ENCODE peak calls at places on chromosomes 1 and 21, in seven cellular contexts. One of them, this sample, is unnamed.

GRCh38 chr1:165134431-165134830 is 222.1 kb downstream of the LMX1A start:
- DNase-seq in naive thymus-derived CD4-positive, alpha-beta T cell: no peak
- DNase-seq in GM12878: no peak
- DNase-seq in heart right ventricle: no peak
- DNase-seq in NT2/D1: no peak
- DNase-seq in psoas muscle: no peak
- DNase-seq in neural progenitor cell: no peak
- DNase-seq in this sample: no peak

GRCh38 chr1:229699613-229700242 is 73.7 kb downstream of the URB2 start:
- DNase-seq in naive thymus-derived CD4-positive, alpha-beta T cell: no peak
- DNase-seq in GM12878: no peak
- DNase-seq in heart right ventricle: no peak
- DNase-seq in NT2/D1: no peak
- DNase-seq in psoas muscle: no peak
- DNase-seq in neural progenitor cell: no peak
- DNase-seq in this sample: no peak

GRCh38 chr1:170856455-170856854 is 78.9 kb upstream of the MROH9 start:
- DNase-seq in naive thymus-derived CD4-positive, alpha-beta T cell: no peak
- DNase-seq in GM12878: no peak
- DNase-seq in heart right ventricle: no peak
- DNase-seq in NT2/D1: no peak
- DNase-seq in psoas muscle: no peak
- DNase-seq in neural progenitor cell: no peak
- DNase-seq in this sample: no peak

GRCh38 chr1:19764848-19765247 is 34.9 kb downstream of the TMCO4 start:
- DNase-seq in naive thymus-derived CD4-positive, alpha-beta T cell: no peak
- DNase-seq in GM12878: no peak
- DNase-seq in heart right ventricle: no peak
- DNase-seq in NT2/D1: no peak
- DNase-seq in psoas muscle: no peak
- DNase-seq in neural progenitor cell: no peak
- DNase-seq in this sample: peak; percentile 84

GRCh38 chr1:115426271-115426771 is 88.3 kb upstream of the NGF start:
- DNase-seq in naive thymus-derived CD4-positive, alpha-beta T cell: no peak
- DNase-seq in GM12878: no peak
- DNase-seq in heart right ventricle: peak; percentile 87
- DNase-seq in NT2/D1: no peak
- DNase-seq in psoas muscle: peak; percentile 62
- DNase-seq in neural progenitor cell: no peak
- DNase-seq in this sample: no peak

GRCh38 chr21:21007606-21008005 is 9.4 kb downstream of the NCAM2 start:
- DNase-seq in naive thymus-derived CD4-positive, alpha-beta T cell: no peak
- DNase-seq in GM12878: no peak
- DNase-seq in heart right ventricle: no peak
- DNase-seq in NT2/D1: no peak
- DNase-seq in psoas muscle: no peak
- DNase-seq in neural progenitor cell: no peak
- DNase-seq in this sample: no peak

GRCh38 chr21:45539046-45539795 is 3.0 kb downstream of the SLC19A1 start:
- DNase-seq in naive thymus-derived CD4-positive, alpha-beta T cell: no peak
- DNase-seq in GM12878: no peak
- DNase-seq in heart right ventricle: no peak
- DNase-seq in NT2/D1: no peak
- DNase-seq in psoas muscle: no peak
- DNase-seq in neural progenitor cell: no peak
- DNase-seq in this sample: peak; percentile 76

GRCh38 chr1:144551543-144552424 is 40.9 kb upstream of the PPIAL4F start:
- DNase-seq in naive thymus-derived CD4-positive, alpha-beta T cell: peak; percentile 71
- DNase-seq in GM12878: peak; percentile 89
- DNase-seq in heart right ventricle: peak; percentile 85
- DNase-seq in NT2/D1: peak; percentile 97
- DNase-seq in psoas muscle: peak; percentile 80
- DNase-seq in neural progenitor cell: peak; percentile 91
- DNase-seq in this sample: peak; percentile 11

GRCh38 chr1:59971464-59971911 is 44.9 kb upstream of the CYP2J2 start:
- DNase-seq in naive thymus-derived CD4-positive, alpha-beta T cell: no peak
- DNase-seq in GM12878: no peak
- DNase-seq in heart right ventricle: peak; percentile 63
- DNase-seq in NT2/D1: peak; percentile 63
- DNase-seq in psoas muscle: peak; percentile 62
- DNase-seq in neural progenitor cell: peak; percentile 82
- DNase-seq in this sample: peak; percentile 73

GRCh38 chr1:197924516-197925123 is 7.4 kb downstream of the LHX9 start:
- DNase-seq in naive thymus-derived CD4-positive, alpha-beta T cell: no peak
- DNase-seq in GM12878: no peak
- DNase-seq in heart right ventricle: peak; percentile 27
- DNase-seq in NT2/D1: no peak
- DNase-seq in psoas muscle: no peak
- DNase-seq in neural progenitor cell: peak; percentile 72
- DNase-seq in this sample: peak; percentile 56

GRCh38 chr1:21638531-21639341 is 30.4 kb downstream of the RAP1GAP start:
- DNase-seq in naive thymus-derived CD4-positive, alpha-beta T cell: no peak
- DNase-seq in GM12878: no peak
- DNase-seq in heart right ventricle: no peak
- DNase-seq in NT2/D1: no peak
- DNase-seq in psoas muscle: peak; percentile 44
- DNase-seq in neural progenitor cell: no peak
- DNase-seq in this sample: peak; percentile 65

GRCh38 chr21:44013380-44014088 is 1.4 kb downstream of the TRAPPC10 start:
- DNase-seq in naive thymus-derived CD4-positive, alpha-beta T cell: peak; percentile 47
- DNase-seq in GM12878: peak; percentile 32
- DNase-seq in heart right ventricle: no peak
- DNase-seq in NT2/D1: no peak
- DNase-seq in psoas muscle: no peak
- DNase-seq in neural progenitor cell: no peak
- DNase-seq in this sample: peak; percentile 41

GRCh38 chr1:205199090-205199930 is 12.2 kb downstream of the DSTYK start:
- DNase-seq in naive thymus-derived CD4-positive, alpha-beta T cell: peak; percentile 14
- DNase-seq in GM12878: no peak
- DNase-seq in heart right ventricle: no peak
- DNase-seq in NT2/D1: no peak
- DNase-seq in psoas muscle: no peak
- DNase-seq in neural progenitor cell: no peak
- DNase-seq in this sample: no peak

GRCh38 chr1:219271914-219272545 is 98.4 kb downstream of the LYPLAL1 start:
- DNase-seq in naive thymus-derived CD4-positive, alpha-beta T cell: no peak
- DNase-seq in GM12878: no peak
- DNase-seq in heart right ventricle: no peak
- DNase-seq in NT2/D1: no peak
- DNase-seq in psoas muscle: no peak
- DNase-seq in neural progenitor cell: no peak
- DNase-seq in this sample: no peak

GRCh38 chr1:17094664-17095063 is 24.6 kb downstream of the PADI2 start:
- DNase-seq in naive thymus-derived CD4-positive, alpha-beta T cell: no peak
- DNase-seq in GM12878: peak; percentile 35
- DNase-seq in heart right ventricle: no peak
- DNase-seq in NT2/D1: no peak
- DNase-seq in psoas muscle: no peak
- DNase-seq in neural progenitor cell: no peak
- DNase-seq in this sample: no peak

GRCh38 chr1:61227857-61228557 is 145.6 kb downstream of the NFIA start:
- DNase-seq in naive thymus-derived CD4-positive, alpha-beta T cell: no peak
- DNase-seq in GM12878: no peak
- DNase-seq in heart right ventricle: no peak
- DNase-seq in NT2/D1: no peak
- DNase-seq in psoas muscle: no peak
- DNase-seq in neural progenitor cell: no peak
- DNase-seq in this sample: no peak

GRCh38 chr1:229127301-229127700 is 143.6 kb upstream of the RAB4A start:
- DNase-seq in naive thymus-derived CD4-positive, alpha-beta T cell: no peak
- DNase-seq in GM12878: no peak
- DNase-seq in heart right ventricle: no peak
- DNase-seq in NT2/D1: no peak
- DNase-seq in psoas muscle: no peak
- DNase-seq in neural progenitor cell: no peak
- DNase-seq in this sample: no peak

GRCh38 chr1:1550591-1551432 is 10.4 kb upstream of the TMEM240 start:
- DNase-seq in naive thymus-derived CD4-positive, alpha-beta T cell: no peak
- DNase-seq in GM12878: no peak
- DNase-seq in heart right ventricle: no peak
- DNase-seq in NT2/D1: no peak
- DNase-seq in psoas muscle: no peak
- DNase-seq in neural progenitor cell: peak; percentile 28
- DNase-seq in this sample: no peak

GRCh38 chr1:206012086-206012859 is 9.1 kb upstream of the RAB7B start:
- DNase-seq in naive thymus-derived CD4-positive, alpha-beta T cell: peak; percentile 15
- DNase-seq in GM12878: peak; percentile 66
- DNase-seq in heart right ventricle: peak; percentile 65
- DNase-seq in NT2/D1: no peak
- DNase-seq in psoas muscle: peak; percentile 68
- DNase-seq in neural progenitor cell: no peak
- DNase-seq in this sample: peak; percentile 93

GRCh38 chr21:37348664-37349063 is 17.9 kb upstream of the DYRK1A start:
- DNase-seq in naive thymus-derived CD4-positive, alpha-beta T cell: no peak
- DNase-seq in GM12878: no peak
- DNase-seq in heart right ventricle: no peak
- DNase-seq in NT2/D1: no peak
- DNase-seq in psoas muscle: no peak
- DNase-seq in neural progenitor cell: peak; percentile 35
- DNase-seq in this sample: no peak

DNA sequence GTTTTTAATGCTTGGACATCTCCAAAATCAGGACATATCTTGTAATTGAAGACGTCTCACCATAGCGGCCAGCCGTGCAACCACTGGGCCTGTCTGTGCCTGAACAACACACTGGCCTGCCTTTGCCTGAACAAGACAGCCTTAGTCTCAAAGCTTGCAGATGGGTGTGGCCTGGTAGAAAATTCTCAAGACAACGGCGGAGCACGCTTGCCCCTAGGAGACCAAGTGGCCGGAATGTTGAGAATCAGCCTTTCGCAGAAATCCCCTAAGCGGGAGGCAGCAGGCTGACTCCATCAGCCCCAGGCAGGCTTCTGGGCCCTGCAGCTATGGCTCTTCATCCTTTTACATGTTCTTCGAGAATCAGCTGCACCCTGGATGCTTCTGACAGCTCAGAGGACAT is 98.0 kb upstream of the C1orf174 start:
- DNase-seq in naive thymus-derived CD4-positive, alpha-beta T cell: no peak
- DNase-seq in GM12878: no peak
- DNase-seq in heart right ventricle: no peak
- DNase-seq in NT2/D1: no peak
- DNase-seq in psoas muscle: no peak
- DNase-seq in neural progenitor cell: peak; percentile 43
- DNase-seq in this sample: no peak
- H3K9me3 ChIP-seq in naive thymus-derived CD4-positive, alpha-beta T cell: no peaks in the 10 kb centered on the region
- H3K9me3 ChIP-seq in GM12878: no peaks in the 10 kb centered on the region
- H3K9me3 ChIP-seq in heart right ventricle: no peaks in the 10 kb centered on the region
- H3K9me3 ChIP-seq in NT2/D1: no peaks in the 10 kb centered on the region
- H3K9me3 ChIP-seq in psoas muscle: no peaks in the 10 kb centered on the region
- H3K9me3 ChIP-seq in neural progenitor cell: no peaks in the 10 kb centered on the region
- H3K9me3 ChIP-seq in this sample: no peaks in the 10 kb centered on the region

DNA sequence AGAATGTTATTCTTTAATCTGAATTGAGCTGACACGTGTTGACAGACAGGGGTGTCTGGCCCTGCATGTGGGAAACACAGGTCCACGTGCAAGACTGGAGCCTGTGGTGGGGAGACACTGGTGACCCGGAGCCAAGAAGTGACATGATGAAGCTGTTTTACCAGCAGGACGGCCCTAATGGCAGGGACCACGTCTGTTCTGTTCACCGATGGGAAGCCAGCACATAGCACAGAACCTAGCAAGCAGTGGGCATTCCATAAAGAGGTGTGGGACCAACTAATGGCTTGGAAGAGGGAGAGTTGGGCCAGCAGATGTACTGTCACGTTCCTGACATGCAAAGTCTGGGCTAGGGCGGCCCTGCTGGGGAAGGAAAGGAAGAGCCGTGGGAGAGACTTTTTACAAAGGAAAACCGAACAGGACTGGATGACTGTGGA is 15.3 kb downstream of the NAV1 start:
- DNase-seq in naive thymus-derived CD4-positive, alpha-beta T cell: no peak
- DNase-seq in GM12878: no peak
- DNase-seq in heart right ventricle: no peak
- DNase-seq in NT2/D1: no peak
- DNase-seq in psoas muscle: no peak
- DNase-seq in neural progenitor cell: no peak
- DNase-seq in this sample: no peak
- H3K4me1 ChIP-seq in naive thymus-derived CD4-positive, alpha-beta T cell: no peaks in the 10 kb centered on the region
- H3K4me1 ChIP-seq in GM12878: no peaks in the 10 kb centered on the region
- H3K4me1 ChIP-seq in heart right ventricle: peaks cover 82% of the 10 kb centered on the region
- H3K4me1 ChIP-seq in NT2/D1: peaks cover 11% of the 10 kb centered on the region
- H3K4me1 ChIP-seq in psoas muscle: no peaks in the 10 kb centered on the region
- H3K4me1 ChIP-seq in neural progenitor cell: peaks cover 24% of the 10 kb centered on the region
- H3K4me1 ChIP-seq in this sample: no peaks in the 10 kb centered on the region

DNA sequence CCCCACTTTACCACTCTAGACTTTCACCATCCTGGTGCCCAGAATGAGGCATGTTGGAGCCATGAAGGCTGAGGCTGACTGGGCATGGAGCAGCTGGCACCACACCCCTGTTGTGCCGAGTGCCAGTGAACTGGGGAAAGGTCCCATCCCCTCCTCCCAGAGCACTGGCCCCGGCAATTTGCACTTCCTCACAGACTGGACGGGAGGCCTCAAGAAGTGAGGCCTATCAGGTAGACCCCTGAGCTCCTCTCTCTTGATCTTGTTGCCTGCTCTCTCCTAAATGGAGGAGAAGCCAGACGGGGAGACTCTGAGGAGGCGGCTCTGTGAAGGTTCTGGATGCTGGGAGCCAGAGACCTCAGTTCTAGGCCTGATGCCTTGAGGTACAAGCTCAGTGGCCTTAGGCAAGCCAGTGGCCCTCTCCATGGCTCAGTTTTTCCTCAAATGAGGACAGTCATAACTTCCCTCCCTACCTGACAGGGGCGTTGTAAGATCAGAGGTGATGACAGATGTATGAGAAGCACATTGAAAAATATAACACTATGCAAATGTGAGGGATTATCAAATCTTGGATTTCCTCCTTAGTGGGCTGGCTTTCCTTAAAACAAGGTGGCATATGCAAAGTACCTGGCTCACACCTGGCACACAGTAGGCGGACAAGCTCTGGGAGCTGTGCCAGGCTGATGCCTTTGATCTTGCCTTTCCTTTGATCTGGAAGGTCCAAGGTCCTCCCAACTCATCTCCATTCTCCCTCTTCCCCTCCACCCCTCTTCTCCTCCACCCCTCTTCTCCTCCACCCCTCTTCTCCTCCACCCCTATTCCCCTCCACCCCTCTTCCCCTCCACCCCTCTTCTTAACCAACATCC is 6.7 kb downstream of the GRHL3 start:
- DNase-seq in naive thymus-derived CD4-positive, alpha-beta T cell: no peak
- DNase-seq in GM12878: no peak
- DNase-seq in heart right ventricle: no peak
- DNase-seq in NT2/D1: no peak
- DNase-seq in psoas muscle: no peak
- DNase-seq in neural progenitor cell: no peak
- DNase-seq in this sample: no peak
- H3K27me3 ChIP-seq in naive thymus-derived CD4-positive, alpha-beta T cell: no peaks in the 10 kb centered on the region
- H3K27me3 ChIP-seq in GM12878: peaks cover 26% of the 10 kb centered on the region
- H3K27me3 ChIP-seq in heart right ventricle: peaks cover 18% of the 10 kb centered on the region
- H3K27me3 ChIP-seq in NT2/D1: peaks cover 54% of the 10 kb centered on the region
- H3K27me3 ChIP-seq in psoas muscle: peaks cover 21% of the 10 kb centered on the region
- H3K27me3 ChIP-seq in neural progenitor cell: peaks cover 64% of the 10 kb centered on the region
- H3K27me3 ChIP-seq in this sample: peaks cover 2% of the 10 kb centered on the region

DNA sequence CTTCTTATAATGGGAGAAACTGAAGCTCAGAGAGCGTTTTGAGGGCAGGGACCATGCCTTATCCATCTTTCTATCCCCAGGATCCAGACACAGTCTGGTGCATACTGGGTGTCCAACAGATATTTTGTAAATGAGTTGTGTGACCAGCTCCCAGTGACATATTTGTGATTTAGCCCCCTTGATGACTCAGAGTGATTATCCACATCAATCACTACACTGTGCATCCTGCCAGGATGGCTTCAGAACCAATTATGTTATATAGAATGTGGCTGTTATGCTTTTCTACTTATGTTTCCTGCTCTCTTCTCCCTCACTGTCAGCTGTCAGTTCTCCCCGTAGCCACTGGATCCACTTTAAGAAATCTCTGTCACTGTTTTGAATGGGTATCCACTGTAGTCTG is 11.3 kb downstream of the OLFML3 start:
- DNase-seq in naive thymus-derived CD4-positive, alpha-beta T cell: no peak
- DNase-seq in GM12878: no peak
- DNase-seq in heart right ventricle: no peak
- DNase-seq in NT2/D1: no peak
- DNase-seq in psoas muscle: no peak
- DNase-seq in neural progenitor cell: no peak
- DNase-seq in this sample: no peak
- H3K9me3 ChIP-seq in naive thymus-derived CD4-positive, alpha-beta T cell: no peaks in the 10 kb centered on the region
- H3K9me3 ChIP-seq in GM12878: peaks cover 9% of the 10 kb centered on the region
- H3K9me3 ChIP-seq in heart right ventricle: peaks cover 17% of the 10 kb centered on the region
- H3K9me3 ChIP-seq in NT2/D1: peaks cover 31% of the 10 kb centered on the region
- H3K9me3 ChIP-seq in psoas muscle: peaks cover 14% of the 10 kb centered on the region
- H3K9me3 ChIP-seq in neural progenitor cell: peaks cover 5% of the 10 kb centered on the region
- H3K9me3 ChIP-seq in this sample: no peaks in the 10 kb centered on the region